ENCODE peak calls at places on chromosomes 11 and 22, in five cellular contexts. E is colonic mucosa, U is ovary, Q is fibroblast of mammary gland, X is Calu3. Z is an unnamed sample.

GRCh38 chr11:67002921-67003411 is 20.0 kb upstream of the SYT12 start:
- DNase-seq in Q (no peak), X (no peak), U (no peak), E (no peak), Z (no peak)

GRCh38 chr11:107844041-107844440 is 14.5 kb downstream of the SLC35F2 start:
- DNase-seq in Q (peak; percentile 84), U (no peak), E (no peak), X (peak; percentile 22), Z (no peak)

GRCh38 chr11:33187851-33188722 is 26.8 kb upstream of the CSTF3 start:
- DNase-seq in E (peak; percentile 35), Q (no peak), U (no peak), X (no peak), Z (no peak)

GRCh38 chr11:56910785-56911184 is 77.9 kb upstream of the OR5AK2 start:
- DNase-seq in Q (peak; percentile 15), E (no peak), X (peak; percentile 32), U (no peak), Z (no peak)

GRCh38 chr11:2142762-2143202 is 3.6 kb upstream of the IGF2 start:
- DNase-seq in X (no peak), U (no peak), Q (peak; percentile 42), E (no peak), Z (no peak)

GRCh38 chr22:34111210-34111824 is 191.0 kb upstream of the LARGE1 start:
- DNase-seq in U (peak; percentile 13), Q (peak; percentile 8), X (peak; percentile 6), E (peak; percentile 32), Z (peak; percentile 46)

GRCh38 chr11:208177-208916 is 839 bp downstream of the RIC8A start:
- DNase-seq in X (peak; percentile 83), U (peak; percentile 70), Q (peak; percentile 62), E (peak; percentile 83), Z (peak; percentile 78)

GRCh38 chr11:46371994-46372393 is 9.5 kb upstream of the MDK start:
- DNase-seq in Q (no peak), E (no peak), X (no peak), U (no peak), Z (no peak)

GRCh38 chr11:12007769-12008737 is at the start of gene DKK3:
- DNase-seq in X (no peak), E (no peak), U (no peak), Q (no peak), Z (peak; percentile 71)

GRCh38 chr11:61092280-61092766 is 10.0 kb upstream of the CD5 start:
- DNase-seq in U (no peak), X (no peak), Q (no peak), E (no peak), Z (no peak)

GRCh38 chr11:68213555-68214172 is 568 bp upstream of the KMT5B start:
- DNase-seq in Q (peak; percentile 91), E (peak; percentile 79), U (peak; percentile 91), X (peak; percentile 89), Z (peak; percentile 85)

GRCh38 chr22:48478124-48478523 is 1349.5 kb downstream of the BRD1 start:
- DNase-seq in Q (no peak), U (no peak), E (no peak), X (no peak), Z (no peak)

GRCh38 chr22:27810566-27810965 is 9.0 kb upstream of the MN1 start:
- DNase-seq in Q (peak; percentile 49), X (no peak), E (peak; percentile 38), U (peak; percentile 82), Z (peak; percentile 31)

GRCh38 chr11:1831338-1832180 is 3.2 kb upstream of the SYT8 start:
- DNase-seq in Q (no peak), X (no peak), E (no peak), U (peak; percentile 9), Z (no peak)

GRCh38 chr11:35257287-35257686 is 118.3 kb downstream of the CD44 start:
- DNase-seq in Q (no peak), E (no peak), X (no peak), U (no peak), Z (no peak)

GRCh38 chr22:40553014-40553579 is 83.4 kb downstream of the MRTFA start:
- DNase-seq in E (no peak), Q (no peak), U (no peak), X (no peak), Z (no peak)

GRCh38 chr22:24424001-24424900 is 3.1 kb upstream of the ADORA2A start:
- DNase-seq in Q (no peak), X (no peak), U (no peak), E (no peak), Z (peak; percentile 50)

GRCh38 chr11:45658292-45658991 is 7.0 kb downstream of the CHST1 start:
- DNase-seq in U (peak; percentile 83), E (peak; percentile 40), Q (peak; percentile 62), X (no peak), Z (peak; percentile 70)

GRCh38 chr11:126105022-126105747 is 42.5 kb upstream of the CDON start:
- DNase-seq in E (no peak), X (no peak), Q (no peak), U (no peak), Z (no peak)

GRCh38 chr11:124285610-124286344 is 28.0 kb downstream of the OR8D1 start:
- DNase-seq in E (no peak), Q (peak; percentile 84), X (no peak), U (no peak), Z (no peak)

GRCh38 chr11:95187730-95188129 is 43.3 kb downstream of the SESN3 start:
- DNase-seq in X (no peak), U (no peak), Q (no peak), E (no peak), Z (no peak)

GRCh38 chr11:114098927-114099326 is 39.4 kb downstream of the ZBTB16 start:
- DNase-seq in X (peak; percentile 7), U (no peak), E (no peak), Q (peak; percentile 37), Z (no peak)

GRCh38 chr11:60634151-60634550 is 65.3 kb upstream of the MS4A8 start:
- DNase-seq in X (peak; percentile 10), E (no peak), U (no peak), Q (no peak), Z (peak; percentile 15)

GRCh38 chr11:120969993-120970392 is 53.9 kb upstream of the TBCEL start:
- DNase-seq in Q (no peak), X (no peak), E (no peak), U (no peak), Z (no peak)

GRCh38 chr22:24474221-24474620 is 20.9 kb upstream of the UPB1 start:
- DNase-seq in Q (peak; percentile 74), U (no peak), E (no peak), X (peak; percentile 26), Z (no peak)

GRCh38 chr22:42769574-42770447 is 49.1 kb upstream of the A4GALT start:
- DNase-seq in X (peak; percentile 45), E (peak; percentile 41), Q (peak; percentile 87), U (peak; percentile 82), Z (peak; percentile 46)

GRCh38 chr11:70826541-70826943 is 425.8 kb downstream of the SHANK2 start:
- DNase-seq in U (no peak), E (no peak), Q (no peak), X (no peak), Z (peak; percentile 62)

GRCh38 chr22:35549338-35549737 is 8.7 kb downstream of the RASD2 start:
- DNase-seq in Q (no peak), X (no peak), U (peak; percentile 74), E (no peak), Z (no peak)

GRCh38 chr11:64276653-64277431 is 7.6 kb downstream of the BAD start:
- DNase-seq in Q (no peak), X (no peak), E (peak; percentile 85), U (no peak), Z (no peak)

GRCh38 chr11:122711831-122712378 is 56.4 kb downstream of the UBASH3B start:
- DNase-seq in U (no peak), E (no peak), X (no peak), Q (no peak), Z (no peak)

GRCh38 chr11:96798445-96798844 is 408.6 kb downstream of the JRKL start:
- DNase-seq in X (no peak), Q (no peak), U (no peak), E (no peak), Z (no peak)

GRCh38 chr22:41530612-41531421 is 13.5 kb downstream of the POLR3H start:
- DNase-seq in E (no peak), X (no peak), Q (no peak), U (no peak), Z (no peak)

GRCh38 chr11:134662629-134663360 is 250.8 kb upstream of the B3GAT1 start:
- DNase-seq in E (peak; percentile 11), Q (no peak), U (no peak), X (no peak), Z (no peak)

GRCh38 chr11:2725367-2726300 is 25.8 kb upstream of the KCNQ1OT1 start:
- DNase-seq in U (peak; percentile 91), Q (peak; percentile 72), E (no peak), X (no peak), Z (no peak)

GRCh38 chr22:27488456-27489224 is 312.9 kb downstream of the MN1 start:
- DNase-seq in Q (no peak), X (no peak), E (peak; percentile 32), U (no peak), Z (no peak)

GRCh38 chr11:43788394-43788793 is 92.2 kb upstream of the ALKBH3 start:
- DNase-seq in E (peak; percentile 57), U (no peak), X (no peak), Q (no peak), Z (no peak)

GRCh38 chr22:43014062-43014875 is 680 bp downstream of the PACSIN2 start:
- DNase-seq in U (peak; percentile 32), Q (peak; percentile 30), X (peak; percentile 54), E (peak; percentile 69), Z (peak; percentile 65)

GRCh38 chr11:77215106-77215505 is 86.4 kb downstream of the GDPD4 start:
- DNase-seq in X (no peak), U (no peak), E (no peak), Q (no peak), Z (no peak)

GRCh38 chr11:111302298-111302697 is 4.0 kb downstream of the POU2AF3 start:
- DNase-seq in Q (no peak), X (no peak), E (peak; percentile 59), U (no peak), Z (no peak)

GRCh38 chr11:19116971-19117759 is at the start of gene ZDHHC13:
- DNase-seq in X (peak; percentile 97), Q (peak; percentile 68), U (peak; percentile 89), E (peak; percentile 99), Z (peak; percentile 97)
- TF ChIP-seq CTCF in X (peak; percentile 62), Q (peak; percentile 26), U (no peak), E (peak; percentile 23), Z (peak; percentile 19)

GRCh38 chr11:31943056-31943780 is 132.1 kb upstream of the PAX6 start:
- DNase-seq in U (no peak), Q (no peak), X (no peak), E (no peak), Z (no peak)
- TF ChIP-seq CTCF in U (no peak), Q (no peak), X (no peak), E (no peak), Z (no peak)

GRCh38 chr22:46107753-46108563 is 42.4 kb upstream of the PPARA start:
- DNase-seq in X (no peak), U (no peak), Q (peak; percentile 62), E (no peak), Z (no peak)
- TF ChIP-seq CTCF in X (no peak), U (no peak), Q (no peak), E (no peak), Z (no peak)

DNA sequence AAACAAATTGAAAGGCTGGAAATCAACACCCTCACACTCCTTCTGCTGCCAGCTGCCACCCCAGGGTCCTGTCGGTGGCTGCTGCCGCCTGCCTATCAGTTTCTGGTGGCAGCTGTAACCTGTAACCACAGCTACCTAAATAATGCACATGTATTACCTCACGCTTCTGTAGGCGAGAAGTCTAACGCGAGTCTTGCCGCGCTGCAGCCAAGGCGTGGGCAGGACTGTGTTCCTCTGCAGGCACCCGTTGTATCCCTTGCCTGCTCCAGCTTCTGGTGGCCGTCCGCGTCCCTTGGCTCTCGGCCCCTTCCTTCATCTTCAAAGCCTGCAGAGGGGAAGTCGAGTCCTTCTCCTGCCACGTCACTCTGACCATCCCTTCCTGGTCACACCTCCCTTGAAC is 44.1 kb upstream of the GCAT start:
- DNase-seq in E (no peak), U (no peak), Q (no peak), X (no peak), Z (no peak)
- TF ChIP-seq CTCF in E (no peak), U (no peak), Q (no peak), X (no peak), Z (no peak)